ENCODE peak calls at places on chromosomes 7 and 10, in five cellular contexts. N is Calu3, W is NCI-H2227 treated with DMSO at 0.1 percent for 48 hours, M is endothelial cell of umbilical vein, H is left ventricle myocardium inferior. J is an unnamed sample.

GRCh38 chr7:93036807-93037206 is 81.0 kb downstream of the SAMD9 start:
- DNase-seq in N (no peak), W (no peak), M (no peak), H (no peak), J (no peak)

GRCh38 chr10:49324711-49325110 is 25.7 kb downstream of the C10orf71 start:
- DNase-seq in N (no peak), W (no peak), M (no peak), H (no peak), J (no peak)

GRCh38 chr7:121116399-121116798 is 127.9 kb downstream of the CPED1 start:
- DNase-seq in N (no peak), W (no peak), M (no peak), H (no peak), J (no peak)

GRCh38 chr10:130546841-130547240 is 410.6 kb downstream of the GLRX3 start:
- DNase-seq in N (no peak), W (no peak), M (no peak), H (no peak), J (no peak)

GRCh38 chr10:1572519-1573333 is 164.6 kb downstream of the ADARB2 start:
- DNase-seq in N (no peak), W (no peak), M (no peak), H (no peak), J (peak)

GRCh38 chr7:73980206-73980605 is 47.8 kb upstream of the ELN start:
- DNase-seq in N (no peak), W (no peak), M (no peak), H (no peak), J (no peak)

GRCh38 chr7:116598278-116598677 is 73.4 kb downstream of the CAV1 start:
- DNase-seq in N (peak), W (no peak), M (no peak), H (no peak), J (no peak)

GRCh38 chr7:69256634-69257081 is 341.6 kb upstream of the AUTS2 start:
- DNase-seq in N (no peak), W (no peak), M (no peak), H (peak), J (no peak)

GRCh38 chr7:117395743-117396142 is 31.6 kb downstream of the ASZ1 start:
- DNase-seq in N (no peak), W (no peak), M (no peak), H (no peak), J (no peak)

GRCh38 chr7:133837248-133837647 is 289.9 kb upstream of the LRGUK start:
- DNase-seq in N (no peak), W (peak), M (peak), H (no peak), J (peak)

GRCh38 chr7:70700055-70700934 is 431.6 kb upstream of the GALNT17 start:
- DNase-seq in N (no peak), W (no peak), M (no peak), H (no peak), J (no peak)

GRCh38 chr7:99375070-99375807 is 709 bp downstream of the ARPC1B start:
- DNase-seq in N (peak), W (no peak), M (peak), H (peak), J (peak)

GRCh38 chr10:125396651-125397050 is 236.3 kb upstream of the CTBP2 start:
- DNase-seq in N (no peak), W (no peak), M (no peak), H (no peak), J (no peak)

GRCh38 chr7:43906327-43907010 is at the start of gene URGCP:
- DNase-seq in N (peak), W (no peak), M (peak), H (peak), J (peak)

GRCh38 chr7:110521357-110521756 is 569.6 kb upstream of the LRRN3 start:
- DNase-seq in N (no peak), W (no peak), M (no peak), H (no peak), J (no peak)

GRCh38 chr10:112461029-112461887 is 14.2 kb downstream of the VTI1A start:
- DNase-seq in N (no peak), W (no peak), M (peak), H (no peak), J (no peak)

GRCh38 chr10:122475130-122475529 is 13.8 kb downstream of the HTRA1 start:
- DNase-seq in N (no peak), W (no peak), M (peak), H (peak), J (no peak)

GRCh38 chr7:117014673-117015133 is 61.4 kb downstream of the ST7 start:
- DNase-seq in N (no peak), W (peak), M (peak), H (peak), J (no peak)

GRCh38 chr10:10826125-10826524 is 191.5 kb upstream of the CELF2 start:
- DNase-seq in N (no peak), W (no peak), M (peak), H (no peak), J (no peak)

GRCh38 chr7:29270579-29270978 is 76.0 kb downstream of the CHN2 start:
- DNase-seq in N (no peak), W (no peak), M (no peak), H (no peak), J (no peak)

GRCh38 chr10:79061441-79062315 is 7.1 kb upstream of the ZMIZ1 start:
- DNase-seq in N (no peak), W (no peak), M (no peak), H (peak), J (no peak)

GRCh38 chr10:3806603-3807002 is 21.6 kb upstream of the KLF6 start:
- DNase-seq in N (peak), W (no peak), M (peak), H (no peak), J (no peak)

GRCh38 chr7:906776-907157 is 30.4 kb downstream of the GET4 start:
- DNase-seq in N (no peak), W (no peak), M (no peak), H (no peak), J (no peak)

GRCh38 chr7:81299272-81299671 is 380.4 kb upstream of the SEMA3C start:
- DNase-seq in N (peak), W (no peak), M (peak), H (no peak), J (peak)

GRCh38 chr10:7789390-7789789 is 1.4 kb downstream of the ATP5F1C start:
- DNase-seq in N (peak), W (no peak), M (peak), H (peak), J (no peak)

GRCh38 chr7:7719235-7719634 is 828 bp upstream of the RPA3 start:
- DNase-seq in N (peak), W (no peak), M (peak), H (no peak), J (peak)

GRCh38 chr10:102537367-102537766 is 33.6 kb downstream of the SUFU start:
- DNase-seq in N (no peak), W (no peak), M (no peak), H (no peak), J (no peak)

GRCh38 chr10:117092386-117092785 is 45.7 kb downstream of the VAX1 start:
- DNase-seq in N (no peak), W (no peak), M (no peak), H (no peak), J (no peak)